ENCODE peak calls at places on chromosome 13, in nine cellular contexts. Y, M, A, K, J, D, F, G and C are unnamed samples.
A peak's percentile ranks its signal among the peaks of the same experiment; 100 is the strongest.

GRCh38 chr13:110340812-110341444 is 33.8 kb downstream of the COL4A2 start:
- DNase-seq in Y (peak; percentile 95), M (no peak), A (peak; percentile 85), K (no peak), J (no peak), D (peak; percentile 46), F (peak; percentile 91), G (peak; percentile 87), C (no peak)

GRCh38 chr13:50787316-50788195 is 55.9 kb downstream of the DLEU7 start:
- DNase-seq in Y (no peak), M (no peak), A (no peak), K (no peak), J (no peak), D (no peak), F (no peak), G (no peak), C (no peak)

GRCh38 chr13:61339054-61339621 is 76.5 kb downstream of the PCDH20 start:
- DNase-seq in Y (no peak), M (no peak), A (no peak), K (no peak), J (no peak), D (no peak), F (no peak), G (no peak), C (no peak)

GRCh38 chr13:37175996-37176395 is 70.5 kb upstream of the CSNK1A1L start:
- DNase-seq in Y (peak; percentile 97), M (no peak), A (peak; percentile 96), K (peak; percentile 82), J (no peak), D (no peak), F (peak; percentile 95), G (peak; percentile 84), C (no peak)

GRCh38 chr13:79782541-79783216 is 301.7 kb downstream of the NDFIP2 start:
- DNase-seq in Y (peak; percentile 87), M (peak; percentile 35), A (peak; percentile 93), K (no peak), J (peak; percentile 42), D (peak; percentile 78), F (peak; percentile 92), G (peak; percentile 89), C (no peak)

GRCh38 chr13:106176103-106176502 is 359.4 kb downstream of the EFNB2 start:
- DNase-seq in Y (peak; percentile 22), M (no peak), A (peak; percentile 13), K (no peak), J (no peak), D (no peak), F (peak; percentile 12), G (peak; percentile 93), C (no peak)

GRCh38 chr13:105312906-105313305 is 1222.6 kb downstream of the EFNB2 start:
- DNase-seq in Y (no peak), M (no peak), A (no peak), K (no peak), J (no peak), D (no peak), F (no peak), G (no peak), C (no peak)

GRCh38 chr13:19782049-19782726 is 557 bp downstream of the PSPC1 start:
- DNase-seq in Y (peak; percentile 56), M (peak; percentile 71), A (peak; percentile 62), K (peak; percentile 8), J (peak; percentile 60), D (peak; percentile 68), F (peak; percentile 63), G (peak; percentile 59), C (no peak)

GRCh38 chr13:94481966-94482365 is 2.5 kb upstream of the DCT start:
- DNase-seq in Y (peak; percentile 72), M (no peak), A (peak; percentile 87), K (no peak), J (no peak), D (no peak), F (peak; percentile 65), G (peak; percentile 77), C (no peak)

GRCh38 chr13:63605403-63605802 is 2189.8 kb upstream of the PCDH20 start:
- DNase-seq in Y (no peak), M (no peak), A (no peak), K (no peak), J (no peak), D (no peak), F (no peak), G (no peak), C (no peak)

GRCh38 chr13:32080328-32080744 is 48.8 kb downstream of the FRY start:
- DNase-seq in Y (no peak), M (no peak), A (no peak), K (no peak), J (no peak), D (no peak), F (no peak), G (no peak), C (no peak)

GRCh38 chr13:29105779-29106178 is 285.6 kb downstream of the MTUS2 start:
- DNase-seq in Y (no peak), M (peak; percentile 6), A (no peak), K (no peak), J (no peak), D (no peak), F (no peak), G (no peak), C (no peak)
- TF ChIP-seq CTCF in Y (no peak), M (peak; percentile 45), A (no peak), K (no peak), J (no peak), D (no peak), F (no peak), G (no peak), C (no peak)

GRCh38 chr13:44876782-44877324 is 112.4 kb downstream of the NUFIP1 start:
- DNase-seq in Y (no peak), M (no peak), A (no peak), K (no peak), J (no peak), D (no peak), F (no peak), G (no peak), C (no peak)
- TF ChIP-seq CTCF in Y (peak; percentile 43), M (peak; percentile 32), A (peak; percentile 46), K (no peak), J (no peak), D (no peak), F (peak; percentile 50), G (peak; percentile 41), C (no peak)

GRCh38 chr13:113418722-113419049 is 34.6 kb downstream of the ADPRHL1 start:
- DNase-seq in Y (no peak), M (no peak), A (no peak), K (no peak), J (no peak), D (no peak), F (no peak), G (no peak), C (no peak)

GRCh38 chr13:113415825-113416224 is 37.5 kb downstream of the ADPRHL1 start:
- DNase-seq in Y (no peak), M (no peak), A (no peak), K (no peak), J (no peak), D (no peak), F (no peak), G (no peak), C (no peak)

GRCh38 chr13:113417836-113418721 is 35.2 kb downstream of the ADPRHL1 start:
- DNase-seq in Y (no peak), M (no peak), A (no peak), K (no peak), J (no peak), D (no peak), F (no peak), G (no peak), C (no peak)

GRCh38 chr13:113415032-113415431 is 38.3 kb downstream of the ADPRHL1 start:
- DNase-seq in Y (no peak), M (no peak), A (no peak), K (no peak), J (no peak), D (no peak), F (no peak), G (no peak), C (no peak)

GRCh38 chr13:113417008-113417735 is 36.1 kb downstream of the ADPRHL1 start:
- DNase-seq in Y (no peak), M (no peak), A (no peak), K (no peak), J (no peak), D (no peak), F (no peak), G (no peak), C (no peak)
- TF ChIP-seq CTCF in Y (no peak), M (no peak), A (no peak), K (no peak), J (no peak), D (no peak), F (no peak), G (no peak), C (no peak)

GRCh38 chr13:66358564-66358963 is 871.6 kb downstream of the PCDH9 start:
- DNase-seq in Y (no peak), M (no peak), A (no peak), K (no peak), J (no peak), D (no peak), F (no peak), G (no peak), C (no peak)

GRCh38 chr13:66349945-66350344 is 880.2 kb downstream of the PCDH9 start:
- DNase-seq in Y (no peak), M (no peak), A (no peak), K (no peak), J (no peak), D (no peak), F (no peak), G (no peak), C (no peak)

GRCh38 chr13:66348745-66349720 is 881.1 kb downstream of the PCDH9 start:
- DNase-seq in Y (peak; percentile 43), M (no peak), A (peak; percentile 37), K (no peak), J (peak; percentile 60), D (peak; percentile 17), F (peak; percentile 73), G (no peak), C (no peak)

GRCh38 chr13:66354880-66355279 is 875.3 kb downstream of the PCDH9 start:
- DNase-seq in Y (no peak), M (no peak), A (no peak), K (no peak), J (no peak), D (no peak), F (no peak), G (no peak), C (no peak)

GRCh38 chr13:66353664-66354063 is 876.5 kb downstream of the PCDH9 start:
- DNase-seq in Y (peak; percentile 37), M (no peak), A (peak; percentile 44), K (no peak), J (no peak), D (peak; percentile 14), F (peak; percentile 61), G (peak; percentile 28), C (no peak)
- TF ChIP-seq CTCF in Y (peak; percentile 2), M (no peak), A (peak; percentile 7), K (no peak), J (no peak), D (no peak), F (no peak), G (no peak), C (peak; percentile 14)

GRCh38 chr13:49560270-49561063 is 24.9 kb downstream of the RCBTB1 start:
- DNase-seq in Y (peak; percentile 31), M (no peak), A (peak; percentile 70), K (peak; percentile 24), J (no peak), D (peak; percentile 83), F (peak; percentile 66), G (peak; percentile 20), C (peak; percentile 42)
- TF ChIP-seq CTCF in Y (peak; percentile 24), M (no peak), A (peak; percentile 53), K (peak; percentile 12), J (peak; percentile 25), D (peak; percentile 9), F (peak; percentile 12), G (peak; percentile 49), C (no peak)